ENCODE peak calls at places on chromosomes 16 and 17, in five cellular contexts. E, R, X, G and P are unnamed samples.
A peak's percentile ranks its signal among the peaks of the same experiment; 100 is the strongest.

GRCh38 chr16:66520406-66521194 is 29.3 kb downstream of the TK2 start:
- DNase-seq in X (no peak), E (no peak), G (no peak), R (no peak), P (peak; percentile 35)

GRCh38 chr17:11503292-11503691 is 95.0 kb upstream of the DNAH9 start:
- DNase-seq in G (no peak), R (no peak), X (no peak), E (no peak), P (peak; percentile 65)

GRCh38 chr16:85443531-85443930 is 169.6 kb upstream of the GSE1 start:
- DNase-seq in G (no peak), E (no peak), R (no peak), X (no peak), P (no peak)

GRCh38 chr16:15829460-15829859 is 27.4 kb downstream of the MYH11 start:
- DNase-seq in X (peak; percentile 22), R (peak; percentile 91), G (no peak), E (no peak), P (peak; percentile 46)

GRCh38 chr17:51056813-51057510 is 63.7 kb downstream of the SPAG9 start:
- DNase-seq in X (peak; percentile 92), G (peak; percentile 83), E (peak; percentile 55), R (no peak), P (peak; percentile 89)

GRCh38 chr17:42246515-42246914 is 29.7 kb downstream of the STAT5B start:
- DNase-seq in G (no peak), X (no peak), E (no peak), R (no peak), P (no peak)

GRCh38 chr16:57818377-57819055 is 16.2 kb upstream of the KIFC3 start:
- DNase-seq in E (no peak), R (no peak), X (no peak), G (no peak), P (no peak)

GRCh38 chr16:16028311-16028999 is 79.0 kb downstream of the ABCC1 start:
- DNase-seq in G (no peak), R (no peak), X (no peak), E (no peak), P (no peak)

GRCh38 chr16:73068546-73069401 is 20.8 kb upstream of the ZFHX3 start:
- DNase-seq in G (no peak), R (peak; percentile 92), X (peak; percentile 95), E (no peak), P (peak; percentile 43)

GRCh38 chr17:74924250-74924948 is at the start of gene OTOP2:
- DNase-seq in X (no peak), R (no peak), E (no peak), G (peak; percentile 33), P (peak; percentile 72)

GRCh38 chr17:40556198-40556661 is 9.0 kb downstream of the CCR7 start:
- DNase-seq in X (no peak), E (no peak), R (no peak), G (no peak), P (peak; percentile 18)

DNA sequence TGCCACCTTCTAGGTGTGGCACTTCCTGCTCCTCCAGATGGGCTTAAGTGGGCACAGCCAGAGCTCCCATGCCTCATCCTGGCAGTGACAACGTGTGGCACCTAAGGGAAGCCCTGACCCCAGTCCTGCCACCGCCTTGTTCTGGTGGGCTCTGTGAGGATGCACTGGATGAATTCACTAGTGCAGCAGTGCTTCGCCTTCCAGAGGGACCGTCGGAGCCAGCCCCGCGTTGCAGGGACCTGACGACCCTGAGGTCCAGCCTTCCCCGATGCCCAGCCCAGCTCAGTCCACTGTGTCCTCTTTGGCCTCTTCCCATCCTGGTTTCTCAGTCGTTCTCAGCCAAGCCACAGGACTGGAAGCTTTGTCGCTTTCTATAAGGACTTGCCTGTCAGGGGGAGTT is 399.8 kb downstream of the SEC14L1 start:
- DNase-seq in G (no peak), X (no peak), R (no peak), E (no peak), P (no peak)
- H3K27ac ChIP-seq in G (no peak overlapping the region), X (no peak overlapping the region), R (no peak overlapping the region), E (no peak overlapping the region), P (peak overlapping the region; percentile 64)

DNA sequence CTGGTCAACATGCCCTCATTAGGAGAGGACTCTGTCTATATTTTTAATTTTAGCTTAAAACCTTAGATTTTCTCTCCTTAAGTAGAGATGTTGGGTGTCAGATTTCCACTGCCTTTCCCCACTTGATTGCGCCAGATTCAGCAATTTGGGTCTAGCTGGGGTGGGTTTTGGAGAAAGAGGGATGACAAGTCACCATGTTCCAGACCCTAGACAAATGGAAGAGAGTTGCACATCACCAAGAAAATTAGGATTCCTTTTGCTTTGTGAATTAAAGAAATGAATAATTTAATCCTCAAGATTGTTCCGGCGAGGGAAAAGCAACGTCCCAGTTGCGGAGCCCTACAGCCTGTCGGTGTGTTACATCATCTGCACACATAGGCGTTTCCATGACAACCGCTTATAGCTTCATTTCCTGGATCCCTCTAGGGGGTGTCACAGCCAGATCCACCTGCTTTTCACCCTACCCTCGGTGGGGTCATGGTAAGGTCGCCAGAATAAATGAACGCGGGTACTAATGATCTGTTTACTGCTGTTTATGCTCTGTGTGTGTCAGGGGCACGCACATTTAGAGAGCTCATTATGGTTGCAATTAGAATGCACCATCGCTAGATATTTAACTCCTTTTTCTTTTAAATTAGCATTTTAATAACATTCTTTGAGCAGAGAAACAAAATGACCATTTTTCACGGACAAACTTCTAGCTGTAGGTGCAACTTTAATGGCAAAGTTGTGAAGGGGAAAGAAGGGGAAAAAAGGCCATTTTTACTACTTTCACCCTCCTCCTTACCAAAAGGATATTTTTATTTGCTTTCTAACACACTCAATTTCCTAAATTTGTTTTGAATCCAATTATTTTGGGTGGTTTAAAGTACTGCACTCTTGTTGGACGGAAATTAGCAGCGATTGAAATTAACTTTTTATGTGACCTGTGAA is 41.9 kb downstream of the SNX11 start:
- DNase-seq in E (peak; percentile 74), R (no peak), X (no peak), G (no peak), P (peak; percentile 65)
- H3K9ac ChIP-seq in E (no peak overlapping the region), R (no peak overlapping the region), X (no peak overlapping the region), G (no peak overlapping the region), P (no peak overlapping the region)

DNA sequence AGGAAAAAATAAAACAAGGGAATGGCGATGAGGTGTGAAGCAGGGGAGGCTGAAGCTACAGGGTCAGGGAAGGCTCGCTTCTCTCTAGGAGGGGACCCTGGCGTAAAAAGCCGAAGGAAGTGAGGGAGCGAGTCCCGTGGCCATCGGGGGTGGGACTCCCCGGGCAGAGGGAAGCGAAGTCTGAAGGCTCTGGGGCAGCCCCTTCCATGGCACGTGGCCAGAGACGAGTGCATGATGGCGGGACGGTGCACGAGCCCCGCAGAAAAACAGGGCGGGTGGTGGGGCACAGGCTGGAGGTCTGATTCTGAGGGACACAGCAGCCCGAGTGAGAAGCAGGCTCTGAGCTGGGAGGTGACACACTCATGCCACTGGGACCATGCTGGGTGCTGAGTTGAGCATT is 21.1 kb upstream of the NCBP3 start:
- DNase-seq in E (no peak), X (no peak), G (no peak), R (no peak), P (no peak)
- H3K27ac ChIP-seq in E (no peak overlapping the region), X (no peak overlapping the region), G (no peak overlapping the region), R (no peak overlapping the region), P (no peak overlapping the region)

GRCh38 chr17:77445908-77446535 is 305.3 kb downstream of the SEC14L1 start:
- DNase-seq in E (peak; percentile 70), G (peak; percentile 88), R (no peak), X (no peak), P (no peak)

GRCh38 chr17:77446959-77447634 is 306.3 kb downstream of the SEC14L1 start:
- DNase-seq in G (no peak), X (no peak), E (no peak), R (no peak), P (no peak)

GRCh38 chr17:77444653-77445029 is 303.9 kb downstream of the SEC14L1 start:
- DNase-seq in X (peak; percentile 71), R (no peak), G (peak; percentile 76), E (peak; percentile 44), P (no peak)

GRCh38 chr17:77443743-77444260 is 303.0 kb downstream of the SEC14L1 start:
- DNase-seq in X (no peak), G (peak; percentile 46), E (no peak), R (no peak), P (no peak)

GRCh38 chr17:77445030-77445907 is 304.5 kb downstream of the SEC14L1 start:
- DNase-seq in X (peak; percentile 80), R (no peak), G (peak; percentile 86), E (no peak), P (no peak)
- H3K9ac ChIP-seq in X (peak overlapping the region; percentile 65), R (no peak overlapping the region), G (peak overlapping the region; percentile 72), E (peak overlapping the region; percentile 76), P (no peak overlapping the region)

DNA sequence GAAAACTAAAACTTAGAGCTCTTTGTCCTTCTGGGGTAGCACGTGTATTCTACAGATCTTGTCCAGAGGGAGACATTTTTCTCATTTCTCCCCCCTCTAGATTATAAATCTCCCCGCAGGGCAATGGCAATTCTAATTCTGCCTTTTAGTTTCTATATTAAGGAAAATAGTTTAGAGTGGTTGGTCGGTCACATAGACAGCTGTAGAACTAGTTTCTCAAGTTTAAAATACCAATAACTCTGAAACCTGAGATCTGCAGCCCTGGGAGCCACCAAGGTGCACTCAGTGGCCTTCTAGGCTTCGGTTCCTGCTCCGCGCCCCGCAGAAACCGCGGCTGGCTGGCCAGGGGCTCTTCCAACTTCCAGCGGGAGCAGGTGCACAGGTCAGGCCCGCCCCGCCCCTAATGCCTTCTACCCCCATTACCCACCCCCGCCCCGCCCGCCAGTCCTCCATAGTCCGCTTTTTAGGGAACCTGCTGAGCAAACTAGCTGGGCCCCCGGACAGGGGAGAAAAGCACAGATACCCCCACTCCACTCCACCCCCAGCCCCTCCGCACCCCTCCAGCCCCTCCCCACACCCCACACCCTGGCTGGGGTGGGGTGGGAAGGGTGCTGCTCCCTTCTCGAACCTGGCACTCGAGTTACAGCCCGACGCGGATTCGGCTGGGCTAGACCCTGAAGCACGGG is 432 bp downstream of the SLFN11 start:
- DNase-seq in R (peak; percentile 76), X (peak; percentile 52), G (no peak), E (no peak), P (peak; percentile 57)
- H3K27ac ChIP-seq in R (peak overlapping the region; percentile 83), X (peak overlapping the region; percentile 97), G (no peak overlapping the region), E (no peak overlapping the region), P (no peak overlapping the region)

GRCh38 chr16:86563489-86564345 is 2.9 kb upstream of the FOXC2 start:
- DNase-seq in X (peak; percentile 93), E (peak; percentile 90), R (peak; percentile 93), G (peak; percentile 94), P (peak; percentile 97)
- H3K9ac ChIP-seq in X (peak overlapping the region; percentile 64), E (no peak overlapping the region), R (no peak overlapping the region), G (no peak overlapping the region), P (no peak overlapping the region)

GRCh38 chr16:29028457-29029167 is 43.8 kb downstream of the LAT start:
- DNase-seq in X (no peak), E (no peak), G (no peak), R (no peak), P (peak; percentile 53)

GRCh38 chr16:29023279-29024278 is 38.7 kb downstream of the LAT start:
- DNase-seq in E (no peak), G (no peak), X (peak; percentile 56), R (no peak), P (no peak)

GRCh38 chr16:29025218-29025617 is 40.4 kb downstream of the LAT start:
- DNase-seq in R (no peak), E (peak; percentile 65), X (no peak), G (no peak), P (no peak)

GRCh38 chr16:29024280-29024679 is 39.4 kb downstream of the LAT start:
- DNase-seq in E (no peak), X (no peak), R (no peak), G (no peak), P (no peak)

GRCh38 chr16:29025735-29026134 is 40.9 kb downstream of the LAT start:
- DNase-seq in X (no peak), R (no peak), E (no peak), G (no peak), P (no peak)
- H3K27ac ChIP-seq in X (no peak overlapping the region), R (no peak overlapping the region), E (no peak overlapping the region), G (no peak overlapping the region), P (no peak overlapping the region)